ENCODE peak calls at places on chromosome 10, in six cellular contexts. One of them, this sample, is unnamed.

GRCh38 chr10:7322623-7323022 is 88.2 kb downstream of the SFMBT2 start:
- DNase-seq in stromal cell of bone marrow: no peak
- DNase-seq in NCI-H1694: no peak
- DNase-seq in left ventricle myocardium superior: no peak
- DNase-seq in NCI-H446 treated with DMSO at 0.1 percent for 48 hours: no peak
- DNase-seq in stimulated activated naive CD4-positive, alpha-beta T cell: no peak
- DNase-seq in this sample: no peak

GRCh38 chr10:126278846-126279245 is 109.4 kb downstream of the ADAM12 start:
- DNase-seq in stimulated activated naive CD4-positive, alpha-beta T cell: no peak
- DNase-seq in left ventricle myocardium superior: no peak
- DNase-seq in stromal cell of bone marrow: peak
- DNase-seq in NCI-H1694: no peak
- DNase-seq in NCI-H446 treated with DMSO at 0.1 percent for 48 hours: no peak
- DNase-seq in this sample: no peak

GRCh38 chr10:103548581-103549348 is 55.3 kb downstream of the NEURL1 start:
- DNase-seq in stromal cell of bone marrow: no peak
- DNase-seq in left ventricle myocardium superior: no peak
- DNase-seq in stimulated activated naive CD4-positive, alpha-beta T cell: no peak
- DNase-seq in NCI-H446 treated with DMSO at 0.1 percent for 48 hours: no peak
- DNase-seq in NCI-H1694: no peak
- DNase-seq in this sample: no peak

GRCh38 chr10:125146791-125147604 is 13.4 kb downstream of the CTBP2 start:
- DNase-seq in stimulated activated naive CD4-positive, alpha-beta T cell: no peak
- DNase-seq in stromal cell of bone marrow: peak
- DNase-seq in NCI-H1694: no peak
- DNase-seq in NCI-H446 treated with DMSO at 0.1 percent for 48 hours: no peak
- DNase-seq in left ventricle myocardium superior: no peak
- DNase-seq in this sample: no peak

GRCh38 chr10:97926055-97926454 is 76.4 kb downstream of the GOLGA7B start:
- DNase-seq in stromal cell of bone marrow: no peak
- DNase-seq in NCI-H446 treated with DMSO at 0.1 percent for 48 hours: no peak
- DNase-seq in NCI-H1694: no peak
- DNase-seq in stimulated activated naive CD4-positive, alpha-beta T cell: no peak
- DNase-seq in left ventricle myocardium superior: no peak
- DNase-seq in this sample: no peak

GRCh38 chr10:125009580-125010235 is 67.8 kb downstream of the ZRANB1 start:
- DNase-seq in left ventricle myocardium superior: no peak
- DNase-seq in stimulated activated naive CD4-positive, alpha-beta T cell: no peak
- DNase-seq in stromal cell of bone marrow: no peak
- DNase-seq in NCI-H446 treated with DMSO at 0.1 percent for 48 hours: no peak
- DNase-seq in NCI-H1694: no peak
- DNase-seq in this sample: no peak

GRCh38 chr10:73117976-73118743 is 7.9 kb downstream of the NUDT13 start:
- DNase-seq in stimulated activated naive CD4-positive, alpha-beta T cell: no peak
- DNase-seq in NCI-H446 treated with DMSO at 0.1 percent for 48 hours: no peak
- DNase-seq in stromal cell of bone marrow: peak
- DNase-seq in NCI-H1694: no peak
- DNase-seq in left ventricle myocardium superior: no peak
- DNase-seq in this sample: no peak

GRCh38 chr10:22437620-22438588 is 92.6 kb downstream of the SPAG6 start:
- DNase-seq in left ventricle myocardium superior: no peak
- DNase-seq in NCI-H1694: no peak
- DNase-seq in NCI-H446 treated with DMSO at 0.1 percent for 48 hours: no peak
- DNase-seq in stimulated activated naive CD4-positive, alpha-beta T cell: no peak
- DNase-seq in stromal cell of bone marrow: no peak
- DNase-seq in this sample: no peak